ENCODE peak calls at places on chromosome 6, in seven cellular contexts. C is A549; V is activated CD8-positive, alpha-beta memory T cell treated with anti-CD3 and anti-CD28 coated beads, Interleukin-2, amount 50 U/mL, for 48 hours; U is non-pigmented ciliary epithelial cell; I is globus pallidus; T is left colon; Q is HCEC 1CT. G is an unnamed sample.

GRCh38 chr6:360791-361373 is 30.7 kb upstream of the IRF4 start:
- DNase-seq in C (no peak), V (no peak), I (no peak), T (no peak), U (no peak), Q (no peak), G (no peak)

GRCh38 chr6:44071670-44072451 is 55.4 kb downstream of the MRPL14 start:
- DNase-seq in T (no peak), Q (peak; percentile 96), U (peak; percentile 94), I (no peak), V (no peak), C (no peak), G (no peak)

GRCh38 chr6:88047510-88048150 is at the start of gene SPACA1:
- DNase-seq in T (no peak), U (no peak), I (no peak), V (no peak), Q (no peak), C (no peak), G (no peak)

GRCh38 chr6:157670466-157671186 is 152.4 kb upstream of the SNX9 start:
- DNase-seq in T (no peak), V (no peak), C (no peak), Q (no peak), I (no peak), U (no peak), G (no peak)

GRCh38 chr6:112443118-112443641 is 96.0 kb downstream of the RFPL4B start:
- DNase-seq in T (no peak), V (no peak), Q (peak; percentile 17), I (peak; percentile 33), U (no peak), C (no peak), G (no peak)

GRCh38 chr6:729646-730320 is 36.8 kb upstream of the EXOC2 start:
- DNase-seq in I (no peak), U (no peak), C (no peak), Q (no peak), T (no peak), V (no peak), G (no peak)

GRCh38 chr6:44925100-44925739 is 402.9 kb upstream of the RUNX2 start:
- DNase-seq in V (no peak), U (no peak), C (no peak), Q (no peak), T (no peak), I (no peak), G (no peak)

GRCh38 chr6:36682328-36683144 is 4.0 kb downstream of the CDKN1A start:
- DNase-seq in V (peak; percentile 76), C (no peak), I (no peak), T (peak; percentile 89), U (no peak), Q (peak; percentile 27), G (no peak)

G was measured in osteocyte.